ENCODE peak calls at places on chromosomes 5 and 9, in ten cellular contexts. I is left lung, B is A549, D is endothelial cell, H is gastrocnemius medialis, A is ascending aorta, F is osteocyte, U is progenitor cell of endocrine pancreas, O is PC-3, Y is RWPE2. N is an unnamed sample.

GRCh38 chr5:56481998-56482698 is 249.0 kb upstream of the ANKRD55 start:
- DNase-seq in I (no peak), O (no peak), Y (no peak), H (no peak), A (no peak), D (no peak), U (no peak), B (no peak), F (no peak), N (no peak)

GRCh38 chr9:129936222-129936621 is 101.0 kb downstream of the USP20 start:
- DNase-seq in D (no peak), O (no peak), Y (no peak), U (no peak), B (no peak), F (no peak), H (no peak), I (no peak), A (no peak), N (peak; percentile 57)

GRCh38 chr5:32443541-32444190 is 874 bp downstream of the ZFR start:
- DNase-seq in O (peak; percentile 25), D (peak; percentile 34), A (peak; percentile 70), H (peak; percentile 23), U (peak; percentile 21), Y (no peak), B (peak; percentile 50), F (peak; percentile 86), I (peak; percentile 82), N (peak; percentile 64)

GRCh38 chr9:137463931-137464290 is 4.8 kb upstream of the NSMF start:
- DNase-seq in D (no peak), A (no peak), F (no peak), U (no peak), O (no peak), I (no peak), B (no peak), H (no peak), Y (peak; percentile 57), N (no peak)

GRCh38 chr9:69771775-69772418 is 12.1 kb upstream of the PTAR1 start:
- DNase-seq in D (no peak), B (no peak), I (no peak), Y (no peak), F (no peak), H (no peak), U (no peak), O (peak; percentile 20), A (no peak), N (no peak)

GRCh38 chr9:124222109-124222508 is 35.6 kb upstream of the NEK6 start:
- DNase-seq in A (no peak), H (no peak), O (no peak), Y (no peak), B (no peak), F (no peak), D (no peak), I (no peak), U (no peak), N (no peak)

GRCh38 chr9:98075332-98075805 is 18.8 kb downstream of the NANS start:
- DNase-seq in U (no peak), H (no peak), B (peak; percentile 58), A (no peak), Y (no peak), O (peak; percentile 37), I (no peak), F (no peak), D (no peak), N (no peak)

GRCh38 chr5:59698207-59698606 is 195.3 kb downstream of the PDE4D start:
- DNase-seq in D (no peak), A (no peak), H (no peak), U (no peak), I (no peak), Y (no peak), F (no peak), B (no peak), O (no peak), N (no peak)

GRCh38 chr5:141084487-141084989 is 9.9 kb upstream of the PCDHB2 start:
- DNase-seq in D (peak; percentile 66), U (no peak), H (no peak), Y (no peak), I (no peak), B (peak; percentile 79), F (no peak), A (no peak), O (peak; percentile 47), N (peak; percentile 72)
- TF ChIP-seq CTCF in D (no peak), U (peak; percentile 68), H (no peak), Y (peak; percentile 97), I (peak; percentile 31), B (peak; percentile 63), F (peak; percentile 50), A (peak; percentile 50), O (peak; percentile 58), N (no peak)

GRCh38 chr9:100324594-100325200 is 28.0 kb downstream of the TEX10 start:
- DNase-seq in B (peak; percentile 50), D (no peak), A (no peak), Y (no peak), H (no peak), U (no peak), O (peak; percentile 30), F (no peak), I (no peak), N (no peak)
- TF ChIP-seq CTCF in B (peak; percentile 62), D (peak; percentile 68), A (peak; percentile 59), Y (peak; percentile 79), H (no peak), U (peak; percentile 67), O (peak; percentile 55), F (peak; percentile 64), I (peak; percentile 33), N (peak; percentile 58)

GRCh38 chr5:113804943-113805342 is 291.4 kb downstream of the YTHDC2 start:
- DNase-seq in F (no peak), U (no peak), Y (no peak), D (no peak), B (no peak), A (no peak), H (no peak), O (no peak), I (no peak), N (no peak)
- TF ChIP-seq CTCF in F (no peak), U (no peak), Y (no peak), D (no peak), B (no peak), A (no peak), H (no peak), O (no peak), I (no peak), N (no peak)

DNA sequence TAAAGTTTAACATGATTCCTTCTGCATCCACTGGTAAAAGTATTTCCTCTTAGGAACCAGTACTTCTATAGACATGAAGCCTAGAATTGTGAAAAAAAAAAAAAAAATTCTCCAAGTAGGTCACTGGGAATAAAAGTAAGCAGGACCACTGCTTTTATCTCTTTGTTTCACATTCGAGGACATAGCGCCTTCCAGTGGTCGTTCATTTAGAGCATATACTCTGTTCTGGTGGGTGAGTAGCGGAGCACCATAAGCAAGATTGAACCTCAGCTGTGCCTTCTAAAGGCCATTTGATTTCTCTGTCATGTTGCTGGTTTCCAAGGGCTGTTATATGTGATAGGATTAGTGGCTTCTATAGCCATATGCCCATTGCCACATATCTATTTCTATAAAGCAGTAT is 393.1 kb downstream of the TMEM232 start:
- DNase-seq in D (peak; percentile 54), O (peak; percentile 24), U (no peak), Y (no peak), F (no peak), B (peak; percentile 4), A (no peak), I (no peak), H (no peak), N (peak; percentile 27)
- TF ChIP-seq CTCF in D (no peak), O (peak; percentile 52), U (peak; percentile 57), Y (no peak), F (peak; percentile 19), B (no peak), A (no peak), I (no peak), H (no peak), N (peak; percentile 14)

GRCh38 chr5:114634517-114634916 is 272.6 kb downstream of the KCNN2 start:
- DNase-seq in B (no peak), D (no peak), U (no peak), I (no peak), A (no peak), Y (no peak), F (no peak), O (no peak), H (no peak), N (no peak)
- TF ChIP-seq CTCF in B (no peak), D (no peak), U (no peak), I (no peak), A (no peak), Y (no peak), F (no peak), O (no peak), H (no peak), N (no peak)

N was measured in glutamatergic neuron.